ENCODE peak calls at places on chromosome 2, in five cellular contexts. P, E, B, W and L are unnamed samples.

GRCh38 chr2:46801731-46802664 is 113.6 kb downstream of the MCFD2 start:
- DNase-seq in W (no peak), B (no peak), P (no peak), E (no peak), L (peak)

GRCh38 chr2:203705184-203705583 is 1.3 kb upstream of the CD28 start:
- DNase-seq in P (no peak), W (no peak), E (no peak), B (no peak), L (no peak)

GRCh38 chr2:25822190-25823117 is 55.8 kb downstream of the ASXL2 start:
- DNase-seq in B (peak), W (no peak), E (no peak), P (no peak), L (no peak)

GRCh38 chr2:229857634-229858033 is 64.2 kb downstream of the TRIP12 start:
- DNase-seq in W (no peak), P (no peak), E (no peak), B (no peak), L (no peak)

GRCh38 chr2:217055624-217056023 is 195.8 kb upstream of the TNP1 start:
- DNase-seq in E (no peak), P (no peak), W (no peak), B (no peak), L (no peak)

GRCh38 chr2:39947294-39948015 is 168.4 kb upstream of the THUMPD2 start:
- DNase-seq in P (no peak), B (no peak), E (no peak), W (no peak), L (no peak)

GRCh38 chr2:164009801-164010337 is 274.1 kb upstream of the FIGN start:
- DNase-seq in P (no peak), E (no peak), B (no peak), W (no peak), L (no peak)

GRCh38 chr2:50597206-50597605 is 434.7 kb downstream of the NRXN1 start:
- DNase-seq in W (no peak), P (no peak), E (no peak), B (no peak), L (no peak)

GRCh38 chr2:73292906-73293533 is 328 bp downstream of the EGR4 start:
- DNase-seq in E (peak), B (peak), P (no peak), W (no peak), L (no peak)

GRCh38 chr2:174344716-174345472 is 10.1 kb downstream of the SP9 start:
- DNase-seq in E (no peak), P (no peak), B (peak), W (peak), L (no peak)

GRCh38 chr2:79906149-79906548 is 393.3 kb downstream of the CTNNA2 start:
- DNase-seq in P (no peak), W (no peak), E (no peak), B (no peak), L (no peak)

GRCh38 chr2:33022989-33023731 is 76.4 kb downstream of the LTBP1 start:
- DNase-seq in E (peak), W (peak), P (no peak), B (no peak), L (peak)

GRCh38 chr2:240687741-240688562 is 3.7 kb upstream of the AQP12A start:
- DNase-seq in E (no peak), B (no peak), W (no peak), P (no peak), L (no peak)

GRCh38 chr2:236752111-236752510 is 182.5 kb downstream of the ACKR3 start:
- DNase-seq in B (no peak), W (no peak), P (no peak), E (no peak), L (no peak)

GRCh38 chr2:175844169-175844568 is 157.9 kb downstream of the LNPK start:
- DNase-seq in W (no peak), B (peak), E (no peak), P (no peak), L (no peak)

GRCh38 chr2:233470007-233470687 is 96.4 kb downstream of the USP40 start:
- DNase-seq in W (no peak), E (no peak), B (no peak), P (no peak), L (peak)

GRCh38 chr2:68452168-68452890 is 14.8 kb downstream of the FBXO48 start:
- DNase-seq in W (no peak), P (no peak), E (no peak), B (no peak), L (no peak)

GRCh38 chr2:233082222-233082933 is 22.2 kb downstream of the INPP5D start:
- DNase-seq in B (no peak), W (no peak), P (peak), E (no peak), L (no peak)

GRCh38 chr2:47072018-47072691 is 83.0 kb downstream of the STPG4 start:
- DNase-seq in W (no peak), P (no peak), E (no peak), B (peak), L (no peak)

GRCh38 chr2:75429036-75429435 is 131.7 kb downstream of the EVA1A start:
- DNase-seq in B (no peak), E (no peak), P (no peak), W (no peak), L (no peak)

GRCh38 chr2:215728504-215729065 is 284.8 kb downstream of the MREG start:
- DNase-seq in E (no peak), P (peak), B (no peak), W (peak), L (no peak)

GRCh38 chr2:38505779-38506178 is 96.9 kb downstream of the HNRNPLL start:
- DNase-seq in W (no peak), B (no peak), E (no peak), P (no peak), L (no peak)

GRCh38 chr2:161695225-161695624 is 71.0 kb downstream of the SLC4A10 start:
- DNase-seq in E (no peak), W (no peak), P (no peak), B (no peak), L (no peak)

GRCh38 chr2:147595200-147595599 is 249.6 kb upstream of the ACVR2A start:
- DNase-seq in W (no peak), P (no peak), E (no peak), B (no peak), L (no peak)

GRCh38 chr2:236240228-236240990 is 23.8 kb downstream of the ASB18 start:
- DNase-seq in W (no peak), E (no peak), B (peak), P (no peak), L (no peak)

GRCh38 chr2:236988216-236988615 is 97.5 kb upstream of the COPS8 start:
- DNase-seq in W (no peak), B (no peak), P (no peak), E (no peak), L (no peak)

GRCh38 chr2:161418715-161419337 is 2.7 kb downstream of the TBR1 start:
- DNase-seq in W (no peak), E (no peak), P (no peak), B (peak), L (peak)

GRCh38 chr2:139427164-139427563 is 647.0 kb upstream of the NXPH2 start:
- DNase-seq in W (no peak), P (no peak), B (peak), E (no peak), L (no peak)

GRCh38 chr2:161008311-161008710 is 151.9 kb upstream of the TANK start:
- DNase-seq in B (no peak), E (no peak), W (no peak), P (no peak), L (no peak)

GRCh38 chr2:85913854-85914524 is 25.2 kb upstream of the ST3GAL5 start:
- DNase-seq in E (no peak), B (no peak), W (no peak), P (no peak), L (no peak)
- TF ChIP-seq JUNB in E (no peak), B (no peak), W (no peak), P (no peak), L (no peak)

DNA sequence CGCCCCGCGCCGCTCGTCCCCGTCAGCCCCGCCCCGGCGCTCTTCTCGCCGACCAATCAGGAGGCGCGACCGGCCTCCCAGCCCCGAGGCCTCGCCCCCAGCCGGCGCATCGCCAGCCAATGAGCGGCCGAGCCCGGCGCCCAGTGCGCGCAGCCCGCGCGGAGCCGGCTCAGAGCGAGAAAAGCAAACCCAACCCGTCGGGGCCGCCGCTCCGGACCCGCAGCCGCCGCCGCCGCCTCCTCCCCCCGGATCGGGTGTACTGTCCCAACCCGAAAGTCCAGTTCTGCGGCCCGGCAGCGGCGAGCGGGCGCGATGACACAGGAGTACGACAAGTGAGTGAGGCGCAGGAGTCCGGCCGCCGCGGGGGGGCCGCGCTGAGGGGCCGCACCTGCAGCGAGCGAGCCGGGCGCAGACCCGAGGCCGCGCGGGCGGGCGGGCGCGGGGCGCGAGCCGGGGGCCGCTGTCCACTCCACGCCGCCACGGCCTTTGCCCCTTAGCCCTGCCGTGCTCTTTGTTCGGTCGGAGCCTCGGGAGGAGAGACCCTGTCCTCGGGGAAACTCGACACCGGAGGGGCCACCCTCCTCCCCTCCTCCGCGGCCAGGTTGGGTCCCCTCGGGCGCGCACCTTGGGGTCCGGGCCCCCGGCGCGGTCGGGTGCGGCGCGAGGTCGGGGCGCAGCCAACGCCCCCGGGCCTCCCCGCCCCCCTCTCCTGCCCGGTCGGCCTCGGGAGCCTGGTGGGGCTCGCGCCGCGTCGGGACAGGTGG is at the start of gene GRHL1:
- DNase-seq in B (peak), W (peak), E (peak), P (peak), L (peak)
- TF ChIP-seq JUNB in B (no peak), W (no peak), E (no peak), P (no peak), L (no peak)

GRCh38 chr2:72139471-72139870 is 8.2 kb downstream of the CYP26B1 start:
- DNase-seq in W (no peak), P (no peak), E (no peak), B (no peak), L (no peak)
- TF ChIP-seq JUNB in W (no peak), P (no peak), E (no peak), B (no peak), L (no peak)

GRCh38 chr2:206512999-206513398 is 69.7 kb downstream of the ADAM23 start:
- DNase-seq in P (no peak), B (no peak), E (no peak), W (no peak), L (no peak)

GRCh38 chr2:206515580-206515979 is 72.2 kb downstream of the ADAM23 start:
- DNase-seq in E (no peak), P (no peak), W (no peak), B (no peak), L (no peak)

GRCh38 chr2:206511283-206511682 is 68.0 kb downstream of the ADAM23 start:
- DNase-seq in B (no peak), W (no peak), E (no peak), P (no peak), L (no peak)
- TF ChIP-seq JUNB in B (no peak), W (no peak), E (no peak), P (no peak), L (no peak)

GRCh38 chr2:127085260-127085666 is 21.7 kb downstream of the BIN1 start:
- DNase-seq in B (no peak), P (peak), W (no peak), E (no peak), L (no peak)

GRCh38 chr2:127082974-127083373 is 24.0 kb downstream of the BIN1 start:
- DNase-seq in W (no peak), P (no peak), B (no peak), E (no peak), L (no peak)

GRCh38 chr2:127084611-127085031 is 22.3 kb downstream of the BIN1 start:
- DNase-seq in P (no peak), E (no peak), B (no peak), W (no peak), L (no peak)

GRCh38 chr2:127081826-127082633 is 24.9 kb downstream of the BIN1 start:
- DNase-seq in W (no peak), E (no peak), B (peak), P (no peak), L (peak)

GRCh38 chr2:127083819-127084503 is 23.0 kb downstream of the BIN1 start:
- DNase-seq in B (no peak), E (no peak), P (no peak), W (no peak), L (no peak)
- TF ChIP-seq JUNB in B (no peak), E (no peak), P (no peak), W (no peak), L (no peak)

GRCh38 chr2:156456616-156457015 is 20.4 kb downstream of the GPD2 start:
- DNase-seq in W (no peak), E (no peak), B (no peak), P (peak), L (no peak)

GRCh38 chr2:156452971-156453370 is 16.8 kb downstream of the GPD2 start:
- DNase-seq in W (no peak), E (no peak), B (no peak), P (no peak), L (no peak)

GRCh38 chr2:156458229-156458584 is 22.0 kb downstream of the GPD2 start:
- DNase-seq in E (no peak), B (no peak), P (no peak), W (no peak), L (no peak)

GRCh38 chr2:156457523-156458228 is 21.5 kb downstream of the GPD2 start:
- DNase-seq in B (peak), W (no peak), E (no peak), P (no peak), L (no peak)

GRCh38 chr2:156455366-156455975 is 19.3 kb downstream of the GPD2 start:
- DNase-seq in P (no peak), W (no peak), B (no peak), E (peak), L (no peak)
- TF ChIP-seq JUNB in P (no peak), W (no peak), B (no peak), E (peak), L (no peak)

GRCh38 chr2:55228224-55228563 is 3.9 kb downstream of the CLHC1 start:
- DNase-seq in E (no peak), W (no peak), B (no peak), P (no peak), L (no peak)

GRCh38 chr2:55223958-55224760 is 7.9 kb downstream of the CLHC1 start:
- DNase-seq in E (no peak), P (no peak), B (peak), W (no peak), L (no peak)

GRCh38 chr2:55229221-55229620 is 2.9 kb downstream of the CLHC1 start:
- DNase-seq in B (no peak), W (no peak), P (no peak), E (no peak), L (no peak)

GRCh38 chr2:55225481-55226020 is 6.5 kb downstream of the CLHC1 start:
- DNase-seq in P (no peak), B (peak), E (no peak), W (no peak), L (no peak)

GRCh38 chr2:55224761-55225261 is 7.3 kb downstream of the CLHC1 start:
- DNase-seq in E (no peak), P (no peak), B (peak), W (no peak), L (peak)
- TF ChIP-seq JUNB in E (no peak), P (no peak), B (no peak), W (no peak), L (no peak)

GRCh38 chr2:171235262-171235881 is 74.7 kb upstream of the TLK1 start:
- DNase-seq in P (no peak), E (no peak), W (no peak), B (no peak), L (no peak)
- TF ChIP-seq JUNB in P (no peak), E (no peak), W (no peak), B (no peak), L (no peak)